ENCODE peak calls at places on chromosomes 7 and 10, in eight cellular contexts. C, Q, R, J, Z, O, T and N are unnamed samples.

GRCh38 chr10:6406220-6407033 is 173.6 kb downstream of the PRKCQ start:
- DNase-seq in T (no peak), Z (no peak), O (no peak), C (peak), J (peak), R (no peak), Q (peak), N (peak)

GRCh38 chr7:90067171-90067570 is 87.1 kb upstream of the STEAP1 start:
- DNase-seq in R (no peak), C (no peak), J (no peak), Z (no peak), Q (no peak), T (no peak), O (no peak), N (no peak)

GRCh38 chr10:3258291-3258848 is 85.8 kb upstream of the PITRM1 start:
- DNase-seq in O (no peak), C (no peak), Z (no peak), R (no peak), J (no peak), Q (no peak), T (no peak), N (no peak)

GRCh38 chr10:71846816-71847215 is 4.2 kb downstream of the PSAP start:
- DNase-seq in O (no peak), Q (no peak), C (no peak), Z (no peak), T (no peak), R (no peak), J (no peak), N (no peak)

GRCh38 chr10:61023053-61023452 is 79.1 kb upstream of the RHOBTB1 start:
- DNase-seq in Z (no peak), J (no peak), C (no peak), T (no peak), O (no peak), Q (no peak), R (no peak), N (no peak)

GRCh38 chr10:5466451-5466996 is 32.8 kb downstream of the CALML5 start:
- DNase-seq in Z (peak), Q (peak), C (no peak), O (peak), J (no peak), T (no peak), R (no peak), N (peak)

GRCh38 chr7:2018786-2019692 is 213.7 kb downstream of the MAD1L1 start:
- DNase-seq in T (peak), J (no peak), Q (peak), C (no peak), R (no peak), Z (no peak), O (peak), N (peak)

GRCh38 chr7:39637963-39638485 is 14.7 kb downstream of the RALA start:
- DNase-seq in C (no peak), O (no peak), R (no peak), T (no peak), Q (no peak), J (no peak), Z (no peak), N (no peak)

GRCh38 chr7:19413444-19413965 is 268.3 kb upstream of the FERD3L start:
- DNase-seq in T (no peak), R (no peak), C (no peak), J (no peak), Q (no peak), O (no peak), Z (no peak), N (no peak)

GRCh38 chr7:151233111-151233701 is 923 bp downstream of the CHPF2 start:
- DNase-seq in Z (no peak), Q (peak), O (peak), R (peak), J (no peak), T (peak), C (peak), N (peak)

GRCh38 chr10:94103192-94103591 is 109.5 kb downstream of the PLCE1 start:
- DNase-seq in Q (no peak), J (no peak), T (no peak), C (no peak), Z (no peak), O (no peak), R (no peak), N (no peak)

GRCh38 chr10:76397210-76397881 is 965.9 kb downstream of the LRMDA start:
- DNase-seq in O (no peak), C (no peak), T (no peak), Q (peak), R (no peak), Z (no peak), J (no peak), N (peak)